ENCODE peak calls at places on chromosomes 5 and 9, in six cellular contexts. N is AG08396; S is activated T-helper 1 cell treated with anti-CD3 and anti-CD28 coated beads, Interleukin-2, amount 50 U/mL, for 16 hours; O is NCI-H2081; F is stimulated activated naive CD8-positive, alpha-beta T cell treated with anti-CD3 and anti-CD28 coated beads, Interleukin-15, Interleukin-2, amounts not matched to agents 100 U/mL and 50 U/mL, for 24 hours; Z is GM03348. Q is an unnamed sample.

GRCh38 chr5:65873181-65873580 is 53.2 kb upstream of the ERBIN start:
- DNase-seq in N (no peak), S (no peak), O (no peak), F (no peak), Z (no peak), Q (no peak)

GRCh38 chr9:18829858-18830257 is 203.2 kb downstream of the SAXO1 start:
- DNase-seq in N (no peak), S (no peak), O (peak; percentile 21), F (no peak), Z (peak; percentile 14), Q (no peak)

GRCh38 chr5:71533614-71534013 is 53.5 kb upstream of the MCCC2 start:
- DNase-seq in N (no peak), S (no peak), O (no peak), F (no peak), Z (peak; percentile 14), Q (no peak)

GRCh38 chr9:122332083-122332482 is 38.7 kb upstream of the PTGS1 start:
- DNase-seq in N (no peak), S (no peak), O (no peak), F (no peak), Z (no peak), Q (no peak)

GRCh38 chr9:126151031-126151670 is 175.5 kb upstream of the MVB12B start:
- DNase-seq in N (no peak), S (no peak), O (peak; percentile 97), F (no peak), Z (peak; percentile 6), Q (no peak)

GRCh38 chr9:126860077-126860756 is at the start of gene ZBTB34:
- DNase-seq in N (peak; percentile 79), S (peak; percentile 76), O (peak; percentile 64), F (peak; percentile 84), Z (peak; percentile 92), Q (peak; percentile 78)

GRCh38 chr5:1762121-1762877 is 37.3 kb downstream of the MRPL36 start:
- DNase-seq in N (no peak), S (no peak), O (no peak), F (no peak), Z (no peak), Q (no peak)

GRCh38 chr5:107300928-107301327 is 369.8 kb downstream of the EFNA5 start:
- DNase-seq in N (no peak), S (no peak), O (no peak), F (no peak), Z (no peak), Q (no peak)

GRCh38 chr5:172853355-172853975 is 19.4 kb downstream of the ERGIC1 start:
- DNase-seq in N (no peak), S (no peak), O (no peak), F (no peak), Z (peak; percentile 73), Q (no peak)

GRCh38 chr9:133737774-133738038 is 446 bp downstream of the SARDH start:
- DNase-seq in N (no peak), S (no peak), O (no peak), F (no peak), Z (no peak), Q (no peak)

GRCh38 chr5:14153932-14154646 is 10.9 kb downstream of the TRIO start:
- DNase-seq in N (peak; percentile 56), S (no peak), O (no peak), F (no peak), Z (peak; percentile 81), Q (no peak)

GRCh38 chr5:23164971-23165370 is 311.8 kb upstream of the CDH12 start:
- DNase-seq in N (no peak), S (no peak), O (no peak), F (no peak), Z (no peak), Q (no peak)

GRCh38 chr5:7867260-7867659 is 1.6 kb downstream of the FASTKD3 start:
- DNase-seq in N (no peak), S (no peak), O (no peak), F (no peak), Z (no peak), Q (no peak)

GRCh38 chr5:162068412-162068811 is 839 bp downstream of the GABRG2 start:
- DNase-seq in N (peak; percentile 3), S (no peak), O (no peak), F (no peak), Z (no peak), Q (no peak)

GRCh38 chr5:66596791-66597757 is 881 bp downstream of the MAST4 start:
- DNase-seq in N (peak; percentile 36), S (no peak), O (peak; percentile 50), F (peak; percentile 17), Z (peak; percentile 55), Q (peak; percentile 13)

GRCh38 chr5:111748304-111748763 is 8.7 kb downstream of the NREP start:
- DNase-seq in N (peak; percentile 68), S (no peak), O (no peak), F (no peak), Z (peak; percentile 47), Q (no peak)

GRCh38 chr5:68046445-68046844 is 169.1 kb upstream of the PIK3R1 start:
- DNase-seq in N (peak; percentile 80), S (no peak), O (no peak), F (no peak), Z (peak; percentile 85), Q (no peak)

GRCh38 chr5:34826347-34826746 is 12.6 kb upstream of the TTC23L start:
- DNase-seq in N (no peak), S (no peak), O (no peak), F (no peak), Z (no peak), Q (no peak)

GRCh38 chr9:134371731-134372130 is 45.5 kb downstream of the RXRA start:
- DNase-seq in N (no peak), S (no peak), O (no peak), F (no peak), Z (no peak), Q (no peak)

GRCh38 chr9:112921549-112921948 is 30.9 kb upstream of the SLC46A2 start:
- DNase-seq in N (peak; percentile 48), S (no peak), O (peak; percentile 6), F (no peak), Z (peak; percentile 64), Q (no peak)

GRCh38 chr9:95181226-95181818 is 136.2 kb downstream of the FANCC start:
- DNase-seq in N (no peak), S (no peak), O (no peak), F (no peak), Z (peak; percentile 53), Q (no peak)

GRCh38 chr5:55356896-55357295 is 49.1 kb downstream of the MTREX start:
- DNase-seq in N (no peak), S (no peak), O (no peak), F (no peak), Z (no peak), Q (no peak)

GRCh38 chr9:132324425-132324824 is 30.4 kb downstream of the SETX start:
- DNase-seq in N (no peak), S (no peak), O (no peak), F (no peak), Z (no peak), Q (no peak)

GRCh38 chr5:124570285-124571035 is 176.0 kb downstream of the ZNF608 start:
- DNase-seq in N (no peak), S (no peak), O (no peak), F (no peak), Z (no peak), Q (no peak)

GRCh38 chr5:9523090-9523813 is 22.6 kb downstream of the SEMA5A start:
- DNase-seq in N (no peak), S (no peak), O (peak; percentile 30), F (no peak), Z (peak; percentile 26), Q (no peak)

GRCh38 chr9:135743021-135743420 is 41.0 kb downstream of the KCNT1 start:
- DNase-seq in N (no peak), S (no peak), O (no peak), F (no peak), Z (no peak), Q (no peak)

GRCh38 chr5:68738236-68738635 is 355.6 kb upstream of the SLC30A5 start:
- DNase-seq in N (no peak), S (no peak), O (no peak), F (no peak), Z (no peak), Q (no peak)

GRCh38 chr5:75034137-75034739 is 18.1 kb downstream of the GCNT4 start:
- DNase-seq in N (no peak), S (no peak), O (no peak), F (peak; percentile 42), Z (no peak), Q (peak; percentile 41)

GRCh38 chr5:61686491-61687257 is 354.6 kb downstream of the ZSWIM6 start:
- DNase-seq in N (no peak), S (no peak), O (peak; percentile 3), F (no peak), Z (no peak), Q (no peak)

GRCh38 chr9:133490201-133490681 is 11.3 kb upstream of the SLC2A6 start:
- DNase-seq in N (no peak), S (no peak), O (no peak), F (no peak), Z (no peak), Q (no peak)

GRCh38 chr5:38316544-38317224 is 58.3 kb downstream of the EGFLAM start:
- DNase-seq in N (peak; percentile 25), S (no peak), O (no peak), F (no peak), Z (peak; percentile 66), Q (no peak)

GRCh38 chr5:132176543-132176945 is 51.1 kb downstream of the P4HA2 start:
- DNase-seq in N (no peak), S (no peak), O (no peak), F (peak; percentile 25), Z (no peak), Q (peak; percentile 17)

Q was measured in activated naive CD8-positive, alpha-beta T cell treated with anti-CD3 and anti-CD28 coated beads, Interleukin-2, amount 50 U/mL, for 24 hours.